ENCODE peak calls at places on chromosome 9, in four cellular contexts. One of them, this sample, is unnamed.

GRCh38 chr9:109476781-109477268 is 21.3 kb downstream of the PTPN3 start:
- DNase-seq in IMR-90: no peak
- DNase-seq in GM12878: no peak
- DNase-seq in K562: no peak
- DNase-seq in this sample: no peak

GRCh38 chr9:100639851-100640250 is 62.0 kb downstream of the CAVIN4 start:
- DNase-seq in IMR-90: no peak
- DNase-seq in GM12878: no peak
- DNase-seq in K562: no peak
- DNase-seq in this sample: no peak

GRCh38 chr9:21744874-21745273 is 57.6 kb upstream of the MTAP start:
- DNase-seq in IMR-90: peak; percentile 7
- DNase-seq in GM12878: no peak
- DNase-seq in K562: no peak
- DNase-seq in this sample: no peak

GRCh38 chr9:127923771-127924170 is 6.8 kb downstream of the PIP5KL1 start:
- DNase-seq in IMR-90: peak; percentile 99
- DNase-seq in GM12878: no peak
- DNase-seq in K562: no peak
- DNase-seq in this sample: no peak

GRCh38 chr9:129237804-129238203 is 59.7 kb upstream of the IER5L start:
- DNase-seq in IMR-90: no peak
- DNase-seq in GM12878: no peak
- DNase-seq in K562: no peak
- DNase-seq in this sample: no peak

GRCh38 chr9:29211681-29212589 is 1638.7 kb upstream of the C9orf72 start:
- DNase-seq in IMR-90: no peak
- DNase-seq in GM12878: no peak
- DNase-seq in K562: no peak
- DNase-seq in this sample: peak; percentile 1

GRCh38 chr9:72203205-72203803 is 54.1 kb downstream of the GDA start:
- DNase-seq in IMR-90: peak; percentile 22
- DNase-seq in GM12878: no peak
- DNase-seq in K562: peak; percentile 22
- DNase-seq in this sample: peak; percentile 24

GRCh38 chr9:23611874-23612273 is 214.2 kb downstream of the ELAVL2 start:
- DNase-seq in IMR-90: no peak
- DNase-seq in GM12878: no peak
- DNase-seq in K562: no peak
- DNase-seq in this sample: peak; percentile 94

GRCh38 chr9:115672477-115673316 is 480.9 kb upstream of the PAPPA start:
- DNase-seq in IMR-90: peak; percentile 99
- DNase-seq in GM12878: no peak
- DNase-seq in K562: no peak
- DNase-seq in this sample: peak; percentile 12

GRCh38 chr9:72996106-72996505 is 43.3 kb upstream of the ALDH1A1 start:
- DNase-seq in IMR-90: no peak
- DNase-seq in GM12878: no peak
- DNase-seq in K562: no peak
- DNase-seq in this sample: peak; percentile 82

GRCh38 chr9:93574900-93575705 is 1.3 kb upstream of the PHF2 start:
- DNase-seq in IMR-90: no peak
- DNase-seq in GM12878: no peak
- DNase-seq in K562: no peak
- DNase-seq in this sample: no peak

GRCh38 chr9:127133739-127134167 is 11.3 kb upstream of the ANGPTL2 start:
- DNase-seq in IMR-90: peak; percentile 91
- DNase-seq in GM12878: no peak
- DNase-seq in K562: no peak
- DNase-seq in this sample: no peak

GRCh38 chr9:130835441-130836298 is 616 bp downstream of the ABL1 start:
- DNase-seq in IMR-90: peak; percentile 61
- DNase-seq in GM12878: no peak
- DNase-seq in K562: peak; percentile 82
- DNase-seq in this sample: peak; percentile 49

GRCh38 chr9:72442212-72442607 is 77.2 kb upstream of the ZFAND5 start:
- DNase-seq in IMR-90: peak; percentile 88
- DNase-seq in GM12878: no peak
- DNase-seq in K562: no peak
- DNase-seq in this sample: peak; percentile 63

GRCh38 chr9:80553986-80554715 is 982.4 kb downstream of the TLE4 start:
- DNase-seq in IMR-90: no peak
- DNase-seq in GM12878: no peak
- DNase-seq in K562: no peak
- DNase-seq in this sample: no peak

GRCh38 chr9:98602839-98603238 is 105.9 kb downstream of the GABBR2 start:
- DNase-seq in IMR-90: no peak
- DNase-seq in GM12878: no peak
- DNase-seq in K562: no peak
- DNase-seq in this sample: peak; percentile 61

GRCh38 chr9:130045657-130046450 is 2.9 kb upstream of the FNBP1 start:
- DNase-seq in IMR-90: no peak
- DNase-seq in GM12878: no peak
- DNase-seq in K562: no peak
- DNase-seq in this sample: no peak

GRCh38 chr9:20188616-20189212 is 399.9 kb upstream of the SLC24A2 start:
- DNase-seq in IMR-90: no peak
- DNase-seq in GM12878: no peak
- DNase-seq in K562: no peak
- DNase-seq in this sample: no peak

GRCh38 chr9:130450344-130451003 is 5.7 kb downstream of the ASS1 start:
- DNase-seq in IMR-90: no peak
- DNase-seq in GM12878: no peak
- DNase-seq in K562: no peak
- DNase-seq in this sample: no peak

GRCh38 chr9:22136446-22137140 is 127.5 kb upstream of the CDKN2B start:
- DNase-seq in IMR-90: peak; percentile 89
- DNase-seq in GM12878: no peak
- DNase-seq in K562: no peak
- DNase-seq in this sample: no peak

GRCh38 chr9:91802391-91802790 is 147.6 kb downstream of the ROR2 start:
- DNase-seq in IMR-90: peak; percentile 22
- DNase-seq in GM12878: no peak
- DNase-seq in K562: no peak
- DNase-seq in this sample: no peak

GRCh38 chr9:76316069-76316468 is 78.2 kb downstream of the RFK start:
- DNase-seq in IMR-90: no peak
- DNase-seq in GM12878: no peak
- DNase-seq in K562: no peak
- DNase-seq in this sample: no peak

GRCh38 chr9:107086460-107086859 is 196.6 kb upstream of the RAD23B start:
- DNase-seq in IMR-90: no peak
- DNase-seq in GM12878: no peak
- DNase-seq in K562: no peak
- DNase-seq in this sample: no peak

GRCh38 chr9:115730396-115730795 is 423.2 kb upstream of the PAPPA start:
- DNase-seq in IMR-90: no peak
- DNase-seq in GM12878: no peak
- DNase-seq in K562: no peak
- DNase-seq in this sample: no peak

GRCh38 chr9:78967557-78968212 is 604.1 kb upstream of the TLE4 start:
- DNase-seq in IMR-90: peak; percentile 28
- DNase-seq in GM12878: no peak
- DNase-seq in K562: no peak
- DNase-seq in this sample: no peak

GRCh38 chr9:78970375-78970774 is 601.4 kb upstream of the TLE4 start:
- DNase-seq in IMR-90: no peak
- DNase-seq in GM12878: no peak
- DNase-seq in K562: no peak
- DNase-seq in this sample: no peak

GRCh38 chr9:78972303-78973002 is 599.3 kb upstream of the TLE4 start:
- DNase-seq in IMR-90: no peak
- DNase-seq in GM12878: no peak
- DNase-seq in K562: no peak
- DNase-seq in this sample: no peak

GRCh38 chr9:78973906-78974305 is 597.9 kb upstream of the TLE4 start:
- DNase-seq in IMR-90: peak; percentile 79
- DNase-seq in GM12878: no peak
- DNase-seq in K562: no peak
- DNase-seq in this sample: no peak

DNA sequence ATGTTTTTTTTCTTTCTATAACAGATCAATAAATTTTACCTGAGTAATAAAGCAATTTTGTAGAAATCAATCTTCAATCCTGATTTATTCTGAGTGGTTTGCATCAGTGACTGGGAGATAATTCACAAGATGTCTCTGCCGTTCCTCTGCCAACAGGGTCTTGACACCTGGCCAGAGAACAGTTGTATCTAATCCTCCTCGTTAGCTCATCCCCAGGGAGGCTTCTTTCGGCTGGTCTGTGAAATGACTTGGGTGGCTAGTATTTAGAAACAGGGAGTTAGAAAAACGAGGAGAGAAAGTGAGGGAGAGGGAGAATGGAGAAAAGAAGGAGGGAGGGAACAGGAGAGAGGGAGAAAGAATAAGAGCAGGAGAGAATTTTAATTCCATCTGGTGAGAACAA is 600.3 kb upstream of the TLE4 start:
- DNase-seq in IMR-90: no peak
- DNase-seq in GM12878: no peak
- DNase-seq in K562: no peak
- DNase-seq in this sample: no peak
- TF ChIP-seq FOS in IMR-90: no peak
- TF ChIP-seq FOS in GM12878: no peak
- TF ChIP-seq FOS in K562: no peak
- TF ChIP-seq FOS in this sample: no peak

DNA sequence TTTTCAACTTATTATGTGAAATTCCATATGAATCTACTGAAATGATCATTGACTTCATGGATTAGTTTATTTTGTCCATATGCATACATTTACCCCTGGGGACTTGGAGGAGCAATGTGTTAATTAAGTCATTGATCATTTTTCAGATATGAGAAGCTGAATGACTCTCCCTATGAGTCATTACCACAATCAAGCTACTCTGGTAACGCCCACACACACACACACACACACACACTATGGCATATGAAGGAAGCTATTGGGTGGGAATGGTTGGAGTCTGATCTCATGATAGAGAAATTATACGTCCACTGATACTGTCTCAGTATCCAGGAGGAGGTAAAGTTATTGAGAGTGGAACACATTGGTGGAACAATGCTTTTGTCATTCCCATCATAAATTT is 528.9 kb downstream of the AGTPBP1 start:
- DNase-seq in IMR-90: no peak
- DNase-seq in GM12878: no peak
- DNase-seq in K562: no peak
- DNase-seq in this sample: peak; percentile 71
- H3K4me3 ChIP-seq in IMR-90: no peak overlapping the region
- H3K4me3 ChIP-seq in GM12878: no peak overlapping the region
- H3K4me3 ChIP-seq in K562: no peak overlapping the region
- H3K4me3 ChIP-seq in this sample: no peak overlapping the region

GRCh38 chr9:68844623-68845612 is 139.9 kb downstream of the PIP5K1B start:
- DNase-seq in IMR-90: peak; percentile 8
- DNase-seq in GM12878: no peak
- DNase-seq in K562: peak; percentile 47
- DNase-seq in this sample: peak; percentile 15
- TF ChIP-seq FOS in IMR-90: no peak
- TF ChIP-seq FOS in GM12878: no peak
- TF ChIP-seq FOS in K562: no peak
- TF ChIP-seq FOS in this sample: no peak

DNA sequence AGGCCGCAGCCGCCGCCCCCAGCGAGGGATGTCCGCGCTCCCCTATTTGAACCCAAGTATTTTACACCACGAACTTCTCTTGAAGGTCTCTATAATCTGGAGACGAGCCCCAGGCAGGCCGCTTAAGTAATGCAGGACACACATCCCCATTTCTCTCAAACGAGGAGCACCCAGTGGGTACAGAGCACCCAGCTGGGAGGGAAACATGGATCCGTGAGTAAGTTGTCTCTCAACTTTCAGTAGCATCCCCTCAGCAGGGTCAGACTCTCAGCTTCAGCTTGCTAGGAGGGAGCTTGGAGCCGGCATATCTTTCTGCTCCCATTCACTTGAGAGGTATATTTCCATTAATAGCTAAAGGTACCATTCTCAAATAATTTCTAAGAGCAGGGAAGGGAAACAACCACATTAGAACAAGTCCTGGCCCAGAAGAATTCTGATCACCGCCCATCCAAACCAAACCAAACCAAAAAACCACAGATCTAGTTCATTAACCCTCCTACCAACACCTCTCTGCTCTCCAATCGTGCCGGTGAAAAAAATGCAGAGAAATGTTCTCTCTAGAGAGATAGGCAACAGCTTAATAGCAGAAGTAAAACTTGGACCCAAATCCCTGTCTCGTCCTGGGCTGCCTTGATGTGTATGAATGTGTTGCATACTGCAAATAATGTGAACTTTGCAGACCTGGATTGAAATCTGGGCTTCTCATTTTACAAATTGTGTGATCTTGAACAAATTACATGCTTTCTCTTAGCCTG is 909 bp downstream of the TDRD7 start:
- DNase-seq in IMR-90: peak; percentile 5
- DNase-seq in GM12878: no peak
- DNase-seq in K562: no peak
- DNase-seq in this sample: peak; percentile 28
- H3K4me3 ChIP-seq in IMR-90: peak overlapping the region; percentile 85
- H3K4me3 ChIP-seq in GM12878: peak overlapping the region; percentile 86
- H3K4me3 ChIP-seq in K562: peak overlapping the region; percentile 82
- H3K4me3 ChIP-seq in this sample: peak overlapping the region; percentile 90

DNA sequence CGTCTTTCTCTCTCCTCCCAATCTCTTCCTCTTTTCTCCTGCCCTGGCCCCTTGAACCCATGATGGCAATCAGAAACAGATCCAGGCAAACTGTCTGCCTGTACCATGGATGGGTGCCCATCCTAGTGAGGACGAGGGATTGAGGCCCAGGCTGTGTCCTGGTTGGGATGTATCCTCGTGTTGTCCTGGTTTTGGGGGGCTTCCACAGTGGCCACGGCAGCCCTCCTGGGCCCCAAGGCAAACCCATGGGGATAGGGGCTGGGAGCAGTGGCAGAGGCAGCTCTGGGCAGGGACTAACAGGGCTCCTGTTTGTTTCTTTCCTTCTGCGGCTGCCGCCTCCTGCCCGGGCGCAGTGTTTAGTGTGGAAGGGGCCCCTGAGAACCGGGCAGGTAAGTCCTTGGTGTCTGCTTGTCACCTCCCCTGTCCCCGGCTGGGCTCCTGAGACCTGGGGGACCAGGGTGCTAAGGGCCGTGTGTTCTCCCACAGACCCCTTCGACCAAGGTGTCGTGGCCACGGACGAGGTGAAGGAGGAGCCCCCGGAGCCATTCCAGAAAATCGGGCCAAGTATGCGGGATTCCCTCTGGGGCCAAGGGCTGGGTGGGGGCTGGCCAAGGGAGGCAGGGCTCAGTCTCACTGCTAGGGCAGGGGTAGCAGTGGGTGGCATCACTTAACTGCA is 70.0 kb downstream of the AMBP start:
- DNase-seq in IMR-90: no peak
- DNase-seq in GM12878: no peak
- DNase-seq in K562: no peak
- DNase-seq in this sample: no peak
- TF ChIP-seq FOS in IMR-90: no peak
- TF ChIP-seq FOS in GM12878: no peak
- TF ChIP-seq FOS in K562: no peak
- TF ChIP-seq FOS in this sample: no peak